ENCODE peak calls at places on chromosomes 7 and 10, in eight cellular contexts. T is hepatocyte, S is OCI-LY7, Y is HCT116, L is PC-3, O is SK-N-SH, A is neural progenitor cell, D is GM23338. B is an unnamed sample.

GRCh38 chr10:97025613-97026242 is 160.0 kb downstream of the SLIT1 start:
- DNase-seq in T (peak), S (peak), Y (peak), L (peak), O (peak), A (peak), D (peak), B (peak)

GRCh38 chr7:133510326-133511055 is 257.6 kb downstream of the EXOC4 start:
- DNase-seq in T (peak), S (no peak), Y (no peak), L (no peak), O (no peak), A (no peak), D (no peak), B (no peak)

GRCh38 chr10:976316-976715 is 11.9 kb upstream of the GTPBP4 start:
- DNase-seq in T (no peak), S (no peak), Y (no peak), L (no peak), O (no peak), A (no peak), D (no peak), B (no peak)

GRCh38 chr10:131019696-131020095 is 291.8 kb downstream of the TCERG1L start:
- DNase-seq in T (no peak), S (no peak), Y (no peak), L (no peak), O (no peak), A (no peak), D (no peak), B (no peak)

GRCh38 chr10:122478971-122479370 is 17.6 kb downstream of the HTRA1 start:
- DNase-seq in T (no peak), S (no peak), Y (no peak), L (no peak), O (no peak), A (no peak), D (no peak), B (no peak)

GRCh38 chr10:79328737-79329504 is 18.3 kb upstream of the PPIF start:
- DNase-seq in T (peak), S (no peak), Y (no peak), L (peak), O (no peak), A (no peak), D (no peak), B (no peak)

GRCh38 chr7:103123529-103123928 is 25.4 kb downstream of the NAPEPLD start:
- DNase-seq in T (no peak), S (no peak), Y (no peak), L (no peak), O (no peak), A (no peak), D (no peak), B (no peak)

GRCh38 chr10:87656431-87657072 is 3.1 kb upstream of the PAPSS2 start:
- DNase-seq in T (peak), S (peak), Y (no peak), L (peak), O (peak), A (peak), D (peak), B (peak)

GRCh38 chr10:114541081-114541833 is 116.8 kb downstream of the ABLIM1 start:
- DNase-seq in T (peak), S (peak), Y (no peak), L (peak), O (no peak), A (no peak), D (no peak), B (no peak)

GRCh38 chr10:77649333-77650331 is 12.0 kb upstream of the KCNMA1 start:
- DNase-seq in T (peak), S (no peak), Y (no peak), L (no peak), O (no peak), A (peak), D (peak), B (no peak)

GRCh38 chr10:133079836-133080682 is 7.7 kb upstream of the ADGRA1 start:
- DNase-seq in T (peak), S (no peak), Y (no peak), L (no peak), O (no peak), A (peak), D (peak), B (no peak)

GRCh38 chr7:24891173-24891787 is 88.7 kb downstream of the OSBPL3 start:
- DNase-seq in T (no peak), S (no peak), Y (no peak), L (no peak), O (no peak), A (no peak), D (no peak), B (no peak)

GRCh38 chr7:139987691-139988516 is 74.8 kb downstream of the PARP12 start:
- DNase-seq in T (no peak), S (no peak), Y (no peak), L (no peak), O (no peak), A (no peak), D (no peak), B (no peak)
- TF ChIP-seq CTCF in T (no peak), S (peak), Y (no peak), L (peak), O (peak), A (no peak), D (peak), B (no peak)

DNA sequence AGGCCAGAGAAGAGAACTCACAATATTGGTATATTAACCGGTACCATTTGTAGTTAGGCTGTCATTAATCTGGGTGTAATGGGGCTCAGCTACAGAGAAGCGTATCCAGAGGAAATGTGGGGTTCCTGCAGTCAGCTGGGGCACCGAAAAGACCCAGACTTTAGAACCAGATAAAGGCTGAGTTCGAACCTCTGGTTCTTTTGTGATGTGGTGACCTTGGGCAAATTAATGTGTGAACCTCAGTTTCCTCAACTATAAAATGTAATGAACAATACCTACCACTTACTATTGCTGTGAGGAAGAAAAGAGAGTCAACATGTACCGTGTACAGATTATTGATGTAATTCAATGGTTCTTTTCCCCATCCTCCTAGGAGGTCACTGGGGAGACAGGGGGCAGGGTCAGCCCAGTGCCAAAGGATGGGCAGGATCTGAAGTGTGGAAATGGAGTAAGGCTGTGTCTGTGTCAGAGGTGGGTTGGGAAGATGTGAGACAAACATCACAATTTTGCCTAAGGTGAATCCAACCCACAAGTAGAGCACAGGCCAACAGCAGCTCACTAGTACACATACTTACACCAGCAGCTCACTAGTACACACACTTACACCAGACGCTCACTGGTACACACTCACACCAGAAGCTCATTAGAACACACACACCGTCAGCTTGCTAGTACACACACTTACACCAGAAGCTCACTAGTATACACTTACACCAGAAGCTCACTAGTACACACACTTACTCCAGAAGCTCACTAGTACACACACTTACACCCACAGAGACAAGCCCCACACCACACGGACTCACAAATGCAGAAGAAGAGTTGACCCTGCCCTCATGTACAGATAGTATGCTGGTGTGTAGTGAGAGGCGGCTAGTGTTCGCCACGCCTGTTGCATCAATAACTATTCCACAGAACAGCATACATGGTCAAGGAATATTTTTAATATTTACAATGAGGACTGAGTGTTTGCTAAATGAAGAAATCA is 28.0 kb downstream of the PRSS2 start:
- DNase-seq in T (no peak), S (no peak), Y (no peak), L (no peak), O (no peak), A (no peak), D (no peak), B (no peak)
- TF ChIP-seq EZH2phosphoT487 in T (no peak), S (no peak), Y (no peak), L (no peak), O (no peak), A (no peak), D (no peak), B (no peak)

GRCh38 chr10:98446656-98447221 is at the start of gene HPS1:
- DNase-seq in T (peak), S (peak), Y (no peak), L (peak), O (peak), A (peak), D (peak), B (peak)
- TF ChIP-seq CTCF in T (no peak), S (peak), Y (no peak), L (no peak), O (no peak), A (peak), D (no peak), B (no peak)

DNA sequence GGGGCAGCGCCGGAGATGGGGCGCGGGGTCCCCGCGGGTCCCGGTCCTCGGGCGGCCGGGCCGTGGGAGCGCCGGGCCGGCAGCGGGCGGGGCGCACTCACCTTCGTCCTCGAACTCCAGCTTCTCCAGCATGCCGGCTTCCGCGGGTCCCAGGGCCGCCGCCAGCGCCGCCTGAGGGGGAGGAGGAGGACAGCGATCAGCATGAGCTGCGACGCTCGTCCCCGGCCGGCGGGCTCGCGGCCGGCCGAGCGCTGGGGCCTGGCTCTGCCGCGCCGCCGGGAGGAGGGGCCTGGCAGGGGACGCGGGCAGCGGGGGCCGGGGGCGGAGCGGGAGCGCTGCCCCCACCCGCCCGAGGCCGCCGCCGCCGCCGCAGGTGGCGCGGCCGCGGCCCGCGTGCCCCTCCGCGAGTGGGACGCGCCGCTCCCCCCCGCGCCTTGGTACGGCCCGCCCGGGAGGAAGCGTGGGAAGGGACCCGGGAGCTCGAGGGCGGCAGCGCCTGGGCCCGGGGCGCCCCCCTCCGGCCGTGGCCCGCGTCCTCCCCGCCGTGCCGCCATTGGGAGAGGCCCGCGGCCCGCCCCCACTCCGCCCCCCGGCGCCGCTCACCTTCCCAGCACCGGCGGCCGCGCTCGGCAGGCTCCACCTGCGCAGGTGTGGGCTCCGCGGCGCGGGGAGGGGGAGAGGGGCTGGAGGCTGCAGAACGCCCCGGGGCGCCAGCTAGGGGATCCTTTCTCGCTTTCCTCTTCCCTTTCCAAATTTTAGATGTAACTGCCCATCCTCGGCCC is 112.5 kb upstream of the RHEB start:
- DNase-seq in T (peak), S (peak), Y (no peak), L (peak), O (peak), A (peak), D (peak), B (peak)
- TF ChIP-seq EZH2phosphoT487 in T (no peak), S (no peak), Y (no peak), L (no peak), O (no peak), A (no peak), D (no peak), B (no peak)

DNA sequence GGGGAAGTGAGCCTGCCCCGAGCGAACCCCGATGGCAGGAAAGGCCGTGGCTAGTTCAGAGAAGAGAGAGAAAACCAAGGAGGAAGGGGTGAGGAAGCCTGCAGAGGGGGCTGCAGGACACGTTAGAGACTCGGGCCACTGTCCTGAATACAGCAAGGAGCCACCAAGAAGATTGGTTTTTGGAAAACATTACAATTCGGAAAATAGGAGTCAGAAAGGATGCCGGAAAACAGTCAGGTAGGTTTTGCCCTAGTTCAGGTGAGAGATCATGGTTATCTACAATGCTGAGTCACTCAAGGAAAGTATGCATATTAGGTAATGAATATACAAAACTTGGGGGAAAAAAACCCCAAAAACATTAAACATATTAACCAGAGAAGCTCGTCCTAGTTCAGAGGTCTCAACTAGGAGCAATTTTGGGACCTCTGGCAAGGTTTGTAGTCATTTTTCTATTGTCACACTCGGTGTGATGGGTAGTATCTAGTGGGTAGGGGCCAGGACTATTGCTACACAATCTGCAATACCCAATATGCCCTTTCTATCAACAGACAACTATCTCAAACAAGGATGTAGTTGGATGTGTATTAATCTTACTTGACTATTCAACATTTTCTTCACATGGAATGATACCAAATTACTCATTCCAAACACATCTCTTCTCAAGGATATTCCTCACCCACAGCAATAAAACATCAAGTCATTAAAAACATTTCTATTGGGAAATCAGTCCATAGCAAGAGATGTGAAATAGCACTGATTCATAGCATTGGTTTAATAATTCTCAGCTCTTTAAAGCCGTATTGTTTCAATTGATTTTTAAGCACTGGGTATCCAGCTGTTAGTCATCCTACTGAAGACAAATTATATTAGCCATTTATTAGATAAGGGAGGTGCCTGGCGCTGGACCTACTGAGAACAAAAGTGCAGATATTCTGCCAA is 74.4 kb upstream of the RSU1 start:
- DNase-seq in T (peak), S (no peak), Y (peak), L (peak), O (peak), A (peak), D (peak), B (no peak)
- TF ChIP-seq CTCF in T (peak), S (peak), Y (peak), L (no peak), O (peak), A (peak), D (peak), B (no peak)